ENCODE peak calls at places on chromosomes 11 and 22, in seven cellular contexts. Y, D, K, B, G, P and I are unnamed samples.
A peak's percentile ranks its signal among the peaks of the same experiment; 100 is the strongest.

GRCh38 chr22:23184100-23184763 is 3.9 kb downstream of the BCR start:
- DNase-seq in P (no peak), B (no peak), K (no peak), G (no peak), Y (no peak), D (no peak), I (no peak)

GRCh38 chr11:21628641-21629040 is 564.2 kb upstream of the ANO5 start:
- DNase-seq in K (no peak), B (no peak), G (no peak), D (no peak), Y (no peak), P (no peak), I (no peak)

GRCh38 chr11:133747409-133747808 is 97.9 kb downstream of the SPATA19 start:
- DNase-seq in G (no peak), D (no peak), B (no peak), K (no peak), P (no peak), Y (no peak), I (no peak)

GRCh38 chr22:29985912-29986311 is 94.4 kb upstream of the HORMAD2 start:
- DNase-seq in D (no peak), Y (no peak), G (no peak), P (no peak), B (no peak), K (no peak), I (peak; percentile 46)

GRCh38 chr11:30002157-30002556 is 14.7 kb downstream of the KCNA4 start:
- DNase-seq in B (no peak), G (no peak), Y (no peak), D (no peak), K (no peak), P (no peak), I (no peak)

GRCh38 chr11:120613264-120614226 is 102.0 kb downstream of the GRIK4 start:
- DNase-seq in B (no peak), P (no peak), D (no peak), K (no peak), G (no peak), Y (no peak), I (no peak)

GRCh38 chr11:7688238-7688826 is 15.0 kb upstream of the CYB5R2 start:
- DNase-seq in B (peak; percentile 13), P (no peak), Y (no peak), K (no peak), G (peak; percentile 38), D (no peak), I (peak; percentile 35)

GRCh38 chr22:32340437-32340836 is 17.2 kb upstream of the RFPL3 start:
- DNase-seq in Y (no peak), K (no peak), P (no peak), D (no peak), B (no peak), G (no peak), I (no peak)

GRCh38 chr11:116331381-116331780 is 441.4 kb downstream of the BUD13 start:
- DNase-seq in P (no peak), G (no peak), D (no peak), Y (no peak), K (no peak), B (no peak), I (no peak)

GRCh38 chr22:44182591-44183588 is 2.2 kb downstream of the PARVG start:
- DNase-seq in P (peak; percentile 34), G (peak; percentile 81), K (peak; percentile 87), B (no peak), Y (peak; percentile 45), D (no peak), I (peak; percentile 31)

GRCh38 chr22:41480397-41480735 is 11.4 kb downstream of the ACO2 start:
- DNase-seq in B (peak; percentile 83), K (no peak), Y (no peak), D (no peak), G (no peak), P (no peak), I (no peak)

GRCh38 chr22:40637181-40638150 is 947 bp upstream of the MRTFA start:
- DNase-seq in Y (peak; percentile 43), B (no peak), P (no peak), K (peak; percentile 81), G (peak; percentile 74), D (no peak), I (peak; percentile 62)

GRCh38 chr11:13033760-13034533 is 24.8 kb downstream of the RASSF10 start:
- DNase-seq in D (no peak), Y (no peak), G (no peak), B (no peak), P (no peak), K (no peak), I (no peak)

GRCh38 chr11:67648140-67648795 is 2.3 kb downstream of the ACY3 start:
- DNase-seq in G (peak; percentile 71), B (no peak), K (peak; percentile 80), Y (no peak), D (no peak), P (no peak), I (peak; percentile 73)

GRCh38 chr11:67644472-67645418 is 5.2 kb upstream of the TBX10 start:
- DNase-seq in D (no peak), K (no peak), P (no peak), Y (no peak), B (no peak), G (no peak), I (no peak)

GRCh38 chr11:67647471-67647870 is 3.1 kb downstream of the ACY3 start:
- DNase-seq in G (no peak), P (no peak), B (no peak), K (peak; percentile 66), Y (no peak), D (no peak), I (peak; percentile 64)

GRCh38 chr11:67645521-67646457 is 4.7 kb downstream of the ACY3 start:
- DNase-seq in Y (no peak), P (no peak), D (no peak), K (no peak), B (no peak), G (no peak), I (no peak)

DNA sequence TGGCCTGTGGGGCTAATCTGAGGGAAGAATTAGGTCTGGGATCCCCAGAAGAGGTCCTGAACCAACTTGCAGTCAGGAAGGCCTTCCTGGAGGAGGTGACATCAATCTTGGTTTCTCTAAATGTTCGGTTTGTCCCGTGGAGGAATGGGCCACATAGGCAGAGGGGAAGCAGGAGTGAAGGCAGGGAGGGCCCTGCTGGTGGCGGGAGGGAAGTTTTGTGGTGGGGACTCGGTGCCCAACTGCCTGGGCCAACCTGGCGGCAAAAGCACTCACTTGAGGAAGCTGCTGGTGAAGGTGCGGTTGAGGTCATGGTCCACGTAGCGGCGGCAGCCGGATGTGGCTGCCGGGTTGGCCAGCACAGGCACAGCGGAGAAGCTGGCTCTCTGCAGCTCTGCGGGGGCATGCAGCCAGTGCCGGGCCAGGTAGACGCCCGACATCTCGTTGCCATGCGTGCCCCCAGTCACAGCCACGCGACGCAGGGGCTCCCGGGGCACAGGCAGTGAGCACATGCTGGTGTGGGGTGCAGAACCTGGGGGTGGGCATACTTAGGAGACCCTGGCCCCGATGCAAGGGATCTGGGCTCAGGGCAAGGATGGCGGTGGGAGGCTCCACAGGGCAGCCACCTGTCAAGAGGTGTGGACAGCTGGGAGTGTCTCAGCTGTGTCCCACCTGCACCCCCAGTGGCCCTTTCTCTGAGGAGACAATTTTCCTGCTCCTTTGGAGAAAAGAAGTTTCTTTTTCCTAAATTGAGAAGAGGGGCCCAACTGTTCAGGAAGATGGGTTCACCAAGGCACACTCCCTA is 3.8 kb downstream of the ACY3 start:
- DNase-seq in Y (peak; percentile 66), K (peak; percentile 92), P (no peak), B (no peak), D (no peak), G (peak; percentile 84), I (peak; percentile 88)
- H3K27ac ChIP-seq in Y (peak overlapping the region; percentile 46), K (peak overlapping the region; percentile 51), P (no peak overlapping the region), B (no peak overlapping the region), D (no peak overlapping the region), G (no peak overlapping the region), I (peak overlapping the region; percentile 34)

GRCh38 chr22:20124083-20124787 is 7.2 kb upstream of the TRMT2A start:
- DNase-seq in P (no peak), G (no peak), K (no peak), B (no peak), Y (no peak), D (no peak), I (no peak)

GRCh38 chr22:20118572-20119020 is 1.6 kb upstream of the TRMT2A start:
- DNase-seq in K (no peak), B (no peak), G (no peak), Y (no peak), P (no peak), D (no peak), I (no peak)

GRCh38 chr22:20125201-20126174 is 6.1 kb upstream of the ZDHHC8 start:
- DNase-seq in P (no peak), B (no peak), D (no peak), K (no peak), Y (no peak), G (no peak), I (no peak)

GRCh38 chr22:20123364-20124082 is 6.5 kb upstream of the TRMT2A start:
- DNase-seq in P (no peak), G (no peak), Y (no peak), D (no peak), K (no peak), B (no peak), I (no peak)

GRCh38 chr22:20121856-20122415 is 4.9 kb upstream of the TRMT2A start:
- DNase-seq in P (no peak), Y (no peak), D (no peak), G (no peak), B (no peak), K (no peak), I (no peak)
- H3K4me3 ChIP-seq in P (no peak overlapping the region), Y (no peak overlapping the region), D (no peak overlapping the region), G (no peak overlapping the region), B (no peak overlapping the region), K (no peak overlapping the region), I (no peak overlapping the region)

GRCh38 chr11:91984033-91984568 is 240.5 kb upstream of the FAT3 start:
- DNase-seq in K (no peak), Y (no peak), G (no peak), D (no peak), B (peak; percentile 30), P (no peak), I (peak; percentile 1)

GRCh38 chr11:91986218-91986617 is 238.4 kb upstream of the FAT3 start:
- DNase-seq in B (no peak), D (no peak), P (no peak), Y (no peak), K (no peak), G (no peak), I (no peak)

GRCh38 chr11:91978747-91979146 is 245.9 kb upstream of the FAT3 start:
- DNase-seq in K (no peak), G (no peak), B (peak; percentile 74), Y (no peak), P (no peak), D (no peak), I (no peak)

GRCh38 chr11:91979775-91980174 is 244.8 kb upstream of the FAT3 start:
- DNase-seq in D (no peak), G (no peak), Y (no peak), K (no peak), P (no peak), B (no peak), I (no peak)

DNA sequence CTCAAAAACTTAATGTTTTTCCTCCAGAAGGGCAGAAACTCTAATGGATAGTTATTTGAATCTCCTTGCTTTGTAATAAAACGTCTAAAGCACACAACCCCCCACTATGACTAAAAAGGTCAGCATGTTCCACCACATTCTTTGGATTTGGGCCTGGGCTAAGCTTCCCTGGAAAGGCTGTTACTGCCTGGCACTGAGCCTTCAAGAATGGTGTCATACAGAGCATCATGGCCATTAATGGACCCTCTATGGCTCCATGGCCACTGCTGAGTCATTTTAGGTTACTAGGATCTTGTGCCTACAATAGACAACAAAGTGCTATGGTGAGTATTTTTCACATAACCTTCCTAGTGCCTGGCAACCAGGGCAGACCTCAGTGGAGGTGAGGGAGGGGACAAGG is 242.6 kb upstream of the FAT3 start:
- DNase-seq in P (no peak), G (no peak), K (peak; percentile 50), D (no peak), B (peak; percentile 98), Y (peak; percentile 30), I (no peak)
- H3K9me3 ChIP-seq in P (no peaks in the 10 kb centered on the region), G (no peaks in the 10 kb centered on the region), K (no peaks in the 10 kb centered on the region), D (no peaks in the 10 kb centered on the region), B (no peaks in the 10 kb centered on the region), Y (no peaks in the 10 kb centered on the region), I (no peaks in the 10 kb centered on the region)

GRCh38 chr11:1467270-1467669 is 19.3 kb downstream of the MOB2 start:
- DNase-seq in Y (no peak), G (no peak), D (no peak), B (no peak), P (no peak), K (no peak), I (no peak)
- H3K27ac ChIP-seq in Y (no peak overlapping the region), G (no peak overlapping the region), D (no peak overlapping the region), B (no peak overlapping the region), P (no peak overlapping the region), K (no peak overlapping the region), I (no peak overlapping the region)